ENCODE peak calls at places on chromosomes 7 and 10, in six cellular contexts. B is body of pancreas, Z is BJ, M is lung, U is SK-N-SH, A is ovary. W is an unnamed sample.

GRCh38 chr10:7090529-7090928 is 320.3 kb downstream of the SFMBT2 start:
- DNase-seq in A (no peak), Z (no peak), B (no peak), U (no peak), M (no peak), W (no peak)

GRCh38 chr10:80509403-80510161 is 28.1 kb upstream of the SH2D4B start:
- DNase-seq in Z (peak), U (no peak), B (no peak), A (no peak), M (no peak), W (peak)

GRCh38 chr7:2612445-2613112 is 19.2 kb upstream of the TTYH3 start:
- DNase-seq in B (no peak), U (no peak), A (no peak), Z (no peak), M (no peak), W (peak)

GRCh38 chr7:5282464-5283316 is at the start of gene SLC29A4:
- DNase-seq in B (peak), M (no peak), Z (no peak), A (peak), U (peak), W (no peak)

GRCh38 chr10:128084364-128084763 is 41.9 kb downstream of the MKI67 start:
- DNase-seq in M (no peak), B (no peak), U (no peak), Z (no peak), A (no peak), W (no peak)

GRCh38 chr10:80324086-80324485 is 32.5 kb downstream of the DYDC1 start:
- DNase-seq in B (no peak), U (no peak), Z (no peak), A (no peak), M (no peak), W (peak)

GRCh38 chr10:132467464-132468149 is 70.0 kb upstream of the INPP5A start:
- DNase-seq in A (no peak), U (no peak), Z (no peak), M (no peak), B (no peak), W (no peak)

GRCh38 chr10:131909014-131909808 is 8.4 kb downstream of the PPP2R2D start:
- DNase-seq in M (no peak), Z (no peak), U (no peak), A (peak), B (no peak), W (no peak)

GRCh38 chr7:19971941-19972340 is 198.5 kb upstream of the TMEM196 start:
- DNase-seq in Z (no peak), A (no peak), U (no peak), M (no peak), B (no peak), W (no peak)

GRCh38 chr7:80207501-80207900 is 72.9 kb downstream of the GNAI1 start:
- DNase-seq in Z (no peak), M (no peak), A (no peak), B (no peak), U (no peak), W (no peak)

GRCh38 chr7:19069842-19070241 is 47.6 kb downstream of the TWIST1 start:
- DNase-seq in B (no peak), A (no peak), Z (no peak), M (no peak), U (no peak), W (peak)

GRCh38 chr7:122143376-122143750 is 686 bp downstream of the AASS start:
- DNase-seq in M (no peak), U (peak), Z (no peak), B (peak), A (peak), W (peak)

GRCh38 chr10:119818889-119819270 is 53.8 kb downstream of the MCMBP start:
- DNase-seq in U (peak), A (no peak), M (no peak), B (no peak), Z (no peak), W (no peak)

GRCh38 chr7:41107938-41108448 is 594.9 kb downstream of the INHBA start:
- DNase-seq in U (no peak), M (no peak), A (no peak), B (no peak), Z (no peak), W (peak)

GRCh38 chr10:114220281-114220680 is 18.8 kb upstream of the VWA2 start:
- DNase-seq in Z (no peak), B (no peak), M (no peak), A (no peak), U (no peak), W (no peak)

GRCh38 chr7:92831716-92832622 is 4.4 kb downstream of the CDK6 start:
- DNase-seq in M (no peak), B (no peak), A (no peak), U (peak), Z (peak), W (peak)

GRCh38 chr10:43225004-43225786 is 41.7 kb downstream of the RASGEF1A start:
- DNase-seq in M (no peak), B (no peak), U (no peak), Z (no peak), A (peak), W (no peak)

GRCh38 chr10:14671383-14671782 is 103.3 kb downstream of the FAM107B start:
- DNase-seq in A (no peak), M (no peak), B (no peak), U (no peak), Z (no peak), W (no peak)

GRCh38 chr7:29091722-29092121 is 54.6 kb downstream of the CPVL start:
- DNase-seq in Z (no peak), B (no peak), A (no peak), M (no peak), U (no peak), W (no peak)
- TF ChIP-seq CTCF in Z (no peak), B (no peak), A (no peak), M (no peak), U (no peak), W (no peak)

GRCh38 chr7:4045450-4045849 is 636.6 kb upstream of the FOXK1 start:
- DNase-seq in A (no peak), B (no peak), U (no peak), Z (no peak), M (peak), W (no peak)
- TF ChIP-seq CTCF in A (no peak), B (no peak), U (no peak), Z (no peak), M (no peak), W (no peak)

DNA sequence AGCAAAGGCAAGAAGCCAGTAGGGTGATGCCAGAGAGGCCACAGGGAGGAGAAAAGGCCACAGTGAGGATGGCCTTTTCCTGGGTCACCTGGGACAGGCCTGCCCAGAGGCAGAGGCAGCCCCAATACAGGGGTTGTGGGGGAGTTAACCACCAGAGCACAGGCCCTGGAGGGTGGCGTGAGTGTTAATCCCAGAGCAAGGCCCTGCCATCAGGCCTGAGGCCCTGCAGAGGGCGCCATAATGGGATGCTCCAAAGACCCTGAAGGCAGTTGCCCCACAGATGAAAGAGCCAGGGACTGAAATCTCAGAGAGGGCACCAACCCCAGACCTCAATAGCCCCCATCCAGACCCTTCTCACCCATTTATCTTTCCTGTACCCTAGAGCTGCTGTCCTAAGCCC is 23.9 kb downstream of the SLC13A4 start:
- DNase-seq in A (no peak), M (no peak), B (no peak), U (no peak), Z (no peak), W (no peak)
- TF ChIP-seq CTCF in A (no peak), M (no peak), B (no peak), U (peak), Z (peak), W (peak)

GRCh38 chr7:66847879-66848810 is 72.9 kb upstream of the TMEM248 start:
- DNase-seq in M (no peak), U (no peak), B (no peak), A (no peak), Z (no peak), W (peak)

GRCh38 chr7:66845382-66846095 is 75.5 kb upstream of the TMEM248 start:
- DNase-seq in A (peak), M (no peak), B (no peak), U (peak), Z (no peak), W (no peak)

GRCh38 chr7:66840316-66840715 is 80.7 kb upstream of the TMEM248 start:
- DNase-seq in U (no peak), A (no peak), M (no peak), Z (no peak), B (no peak), W (no peak)

GRCh38 chr7:66841898-66842297 is 79.1 kb upstream of the TMEM248 start:
- DNase-seq in B (no peak), Z (no peak), M (no peak), A (no peak), U (no peak), W (no peak)

GRCh38 chr7:66844552-66845381 is 76.3 kb upstream of the TMEM248 start:
- DNase-seq in A (peak), U (peak), M (peak), B (peak), Z (peak), W (peak)
- TF ChIP-seq CTCF in A (no peak), U (no peak), M (no peak), B (peak), Z (peak), W (peak)

DNA sequence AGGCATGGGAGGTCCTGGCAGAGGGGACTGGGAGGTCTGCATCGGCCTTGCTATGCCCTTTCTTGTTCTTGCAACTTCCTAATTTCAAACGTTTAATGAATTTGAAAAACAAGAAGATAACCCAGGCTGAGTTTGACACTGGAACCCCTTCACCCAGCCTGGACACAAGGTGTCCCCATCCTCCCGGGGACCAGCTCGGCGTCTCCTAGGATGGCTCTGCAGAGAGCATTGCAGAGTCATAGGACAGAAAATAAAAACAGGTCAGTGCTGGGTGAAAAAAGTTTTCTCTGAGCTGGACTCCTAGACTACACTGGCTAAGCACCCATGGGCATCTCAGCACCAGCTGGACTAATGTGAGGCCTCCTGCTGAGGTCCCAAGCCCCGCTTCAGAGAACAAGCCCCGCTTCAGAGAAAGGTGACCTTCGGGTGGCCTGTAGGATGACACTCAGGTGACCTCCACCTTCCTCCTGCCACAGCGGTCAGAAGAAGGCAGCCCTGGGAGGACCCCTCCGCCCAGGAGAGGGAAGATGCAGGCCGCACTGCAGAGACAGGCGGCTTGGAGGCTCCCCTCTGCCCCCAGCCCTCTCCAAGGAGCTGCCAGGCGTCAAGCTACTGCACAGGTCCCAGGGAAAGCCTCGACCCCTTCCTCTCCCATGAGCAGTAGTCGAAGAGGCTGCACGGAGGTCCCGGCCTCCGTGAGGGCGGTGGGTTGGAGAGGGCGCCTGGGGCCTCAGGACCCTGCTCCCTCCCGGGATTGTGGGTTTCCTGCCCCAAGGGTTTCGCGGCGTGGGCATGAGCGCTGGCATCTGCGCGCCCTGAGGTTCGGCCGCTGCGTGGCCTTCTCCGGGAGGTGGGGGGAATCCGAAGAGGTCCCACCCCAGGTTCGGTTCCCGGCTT is 9.2 kb upstream of the UNCX start:
- DNase-seq in U (no peak), Z (no peak), M (no peak), A (no peak), B (no peak), W (no peak)
- TF ChIP-seq CTCF in U (peak), Z (no peak), M (no peak), A (no peak), B (no peak), W (no peak)

DNA sequence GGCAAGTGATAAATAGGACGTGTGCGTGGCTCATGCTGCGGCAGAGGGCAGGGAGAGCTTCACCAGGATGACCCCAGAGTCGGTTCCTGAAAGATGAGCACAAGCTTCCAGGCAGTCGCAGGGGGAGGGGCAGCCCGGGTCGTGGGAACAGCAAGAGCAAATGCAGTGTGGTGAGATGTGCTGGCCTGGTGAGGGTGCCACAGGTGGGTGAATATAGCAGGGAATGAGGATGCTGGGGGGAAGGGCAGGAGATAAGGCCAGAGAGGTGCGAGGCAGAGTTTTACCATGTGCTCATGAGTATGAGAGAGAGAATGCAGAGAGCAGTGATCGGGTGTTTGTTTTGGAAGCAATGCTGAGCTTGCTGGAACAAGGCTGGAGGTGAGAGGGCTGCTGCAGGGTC is 70.8 kb downstream of the ATXN7L1 start:
- DNase-seq in Z (no peak), B (no peak), U (no peak), M (no peak), A (no peak), W (no peak)
- TF ChIP-seq CTCF in Z (no peak), B (no peak), U (no peak), M (no peak), A (no peak), W (no peak)

GRCh38 chr7:100588438-100588837 is 2.3 kb downstream of the FBXO24 start:
- DNase-seq in Z (no peak), U (peak), A (no peak), M (no peak), B (no peak), W (no peak)
- TF ChIP-seq CTCF in Z (peak), U (peak), A (no peak), M (peak), B (peak), W (peak)

W was measured in MCF 10A.